ENCODE peak calls at places on chromosomes 16 and 17, in seven cellular contexts. One of them, this sample, is unnamed.

GRCh38 chr17:44829558-44830358 is at the start of gene GJC1:
- DNase-seq in adrenal gland: peak
- DNase-seq in thoracic aorta: no peak
- DNase-seq in Peyer's patch: no peak
- DNase-seq in heart right ventricle: peak
- DNase-seq in fibroblast of lung: no peak
- DNase-seq in psoas muscle: peak
- DNase-seq in this sample: no peak

GRCh38 chr16:81329947-81330346 is 15.2 kb downstream of the GAN start:
- DNase-seq in fibroblast of lung: no peak
- DNase-seq in Peyer's patch: no peak
- DNase-seq in heart right ventricle: no peak
- DNase-seq in adrenal gland: no peak
- DNase-seq in thoracic aorta: no peak
- DNase-seq in psoas muscle: no peak
- DNase-seq in this sample: no peak

GRCh38 chr17:5380491-5381135 is 38.8 kb downstream of the NUP88 start:
- DNase-seq in psoas muscle: no peak
- DNase-seq in fibroblast of lung: peak
- DNase-seq in thoracic aorta: no peak
- DNase-seq in Peyer's patch: no peak
- DNase-seq in heart right ventricle: no peak
- DNase-seq in adrenal gland: peak
- DNase-seq in this sample: no peak

GRCh38 chr16:70380205-70380918 is 33.7 kb downstream of the DDX19A start:
- DNase-seq in Peyer's patch: peak
- DNase-seq in heart right ventricle: peak
- DNase-seq in psoas muscle: peak
- DNase-seq in thoracic aorta: no peak
- DNase-seq in adrenal gland: peak
- DNase-seq in fibroblast of lung: peak
- DNase-seq in this sample: peak

GRCh38 chr17:17890773-17891759 is 54.3 kb upstream of the SREBF1 start:
- DNase-seq in fibroblast of lung: peak
- DNase-seq in psoas muscle: peak
- DNase-seq in adrenal gland: peak
- DNase-seq in Peyer's patch: peak
- DNase-seq in thoracic aorta: no peak
- DNase-seq in heart right ventricle: peak
- DNase-seq in this sample: peak

GRCh38 chr16:54286330-54287017 is at the start of gene IRX3:
- DNase-seq in thoracic aorta: no peak
- DNase-seq in heart right ventricle: peak
- DNase-seq in fibroblast of lung: peak
- DNase-seq in Peyer's patch: no peak
- DNase-seq in adrenal gland: peak
- DNase-seq in psoas muscle: peak
- DNase-seq in this sample: peak

GRCh38 chr16:60989592-60989991 is 1046.6 kb downstream of the CDH8 start:
- DNase-seq in heart right ventricle: no peak
- DNase-seq in adrenal gland: no peak
- DNase-seq in Peyer's patch: no peak
- DNase-seq in thoracic aorta: no peak
- DNase-seq in fibroblast of lung: no peak
- DNase-seq in psoas muscle: no peak
- DNase-seq in this sample: no peak

GRCh38 chr17:41687828-41688640 is 651 bp upstream of the EIF1 start:
- DNase-seq in thoracic aorta: no peak
- DNase-seq in Peyer's patch: peak
- DNase-seq in psoas muscle: peak
- DNase-seq in adrenal gland: peak
- DNase-seq in heart right ventricle: peak
- DNase-seq in fibroblast of lung: no peak
- DNase-seq in this sample: no peak

GRCh38 chr17:66571745-66572144 is 263.2 kb upstream of the CACNG5 start:
- DNase-seq in fibroblast of lung: no peak
- DNase-seq in thoracic aorta: no peak
- DNase-seq in heart right ventricle: no peak
- DNase-seq in adrenal gland: no peak
- DNase-seq in Peyer's patch: no peak
- DNase-seq in psoas muscle: no peak
- DNase-seq in this sample: no peak

GRCh38 chr17:58377661-58378060 is 25.7 kb upstream of the SUPT4H1 start:
- DNase-seq in heart right ventricle: no peak
- DNase-seq in thoracic aorta: no peak
- DNase-seq in psoas muscle: no peak
- DNase-seq in fibroblast of lung: no peak
- DNase-seq in Peyer's patch: no peak
- DNase-seq in adrenal gland: no peak
- DNase-seq in this sample: no peak

GRCh38 chr16:74633686-74634085 is 26.8 kb upstream of the GLG1 start:
- DNase-seq in Peyer's patch: no peak
- DNase-seq in psoas muscle: no peak
- DNase-seq in thoracic aorta: no peak
- DNase-seq in fibroblast of lung: no peak
- DNase-seq in heart right ventricle: no peak
- DNase-seq in adrenal gland: no peak
- DNase-seq in this sample: no peak

GRCh38 chr17:17141279-17141678 is 64.9 kb downstream of the PLD6 start:
- DNase-seq in adrenal gland: peak
- DNase-seq in thoracic aorta: no peak
- DNase-seq in psoas muscle: no peak
- DNase-seq in heart right ventricle: no peak
- DNase-seq in fibroblast of lung: no peak
- DNase-seq in Peyer's patch: no peak
- DNase-seq in this sample: no peak

GRCh38 chr16:75491876-75492275 is 3.4 kb downstream of the CHST6 start:
- DNase-seq in psoas muscle: no peak
- DNase-seq in thoracic aorta: no peak
- DNase-seq in adrenal gland: peak
- DNase-seq in Peyer's patch: no peak
- DNase-seq in heart right ventricle: no peak
- DNase-seq in fibroblast of lung: no peak
- DNase-seq in this sample: no peak

GRCh38 chr16:50744911-50745310 is 3.0 kb downstream of the CYLD start:
- DNase-seq in adrenal gland: no peak
- DNase-seq in psoas muscle: no peak
- DNase-seq in heart right ventricle: no peak
- DNase-seq in Peyer's patch: no peak
- DNase-seq in fibroblast of lung: no peak
- DNase-seq in thoracic aorta: no peak
- DNase-seq in this sample: no peak

GRCh38 chr17:69857412-69857835 is 217.6 kb upstream of the KCNJ16 start:
- DNase-seq in psoas muscle: no peak
- DNase-seq in heart right ventricle: no peak
- DNase-seq in Peyer's patch: no peak
- DNase-seq in fibroblast of lung: peak
- DNase-seq in adrenal gland: no peak
- DNase-seq in thoracic aorta: no peak
- DNase-seq in this sample: peak

GRCh38 chr16:79286646-79287423 is 313.7 kb downstream of the MAF start:
- DNase-seq in psoas muscle: peak
- DNase-seq in thoracic aorta: no peak
- DNase-seq in fibroblast of lung: no peak
- DNase-seq in Peyer's patch: no peak
- DNase-seq in heart right ventricle: peak
- DNase-seq in adrenal gland: peak
- DNase-seq in this sample: no peak

GRCh38 chr16:67206129-67206837 is 7.4 kb downstream of the ELMO3 start:
- DNase-seq in adrenal gland: no peak
- DNase-seq in fibroblast of lung: no peak
- DNase-seq in Peyer's patch: no peak
- DNase-seq in thoracic aorta: no peak
- DNase-seq in heart right ventricle: no peak
- DNase-seq in psoas muscle: no peak
- DNase-seq in this sample: no peak

GRCh38 chr17:9750488-9750887 is 40.9 kb downstream of the DHRS7C start:
- DNase-seq in Peyer's patch: no peak
- DNase-seq in psoas muscle: no peak
- DNase-seq in heart right ventricle: no peak
- DNase-seq in thoracic aorta: no peak
- DNase-seq in adrenal gland: peak
- DNase-seq in fibroblast of lung: no peak
- DNase-seq in this sample: no peak

GRCh38 chr16:87297918-87298631 is 19.1 kb downstream of the C16orf95 start:
- DNase-seq in Peyer's patch: no peak
- DNase-seq in adrenal gland: no peak
- DNase-seq in heart right ventricle: no peak
- DNase-seq in fibroblast of lung: peak
- DNase-seq in psoas muscle: no peak
- DNase-seq in thoracic aorta: no peak
- DNase-seq in this sample: no peak

GRCh38 chr16:3550851-3551847 is 26.1 kb downstream of the NLRC3 start:
- DNase-seq in fibroblast of lung: no peak
- DNase-seq in Peyer's patch: no peak
- DNase-seq in heart right ventricle: no peak
- DNase-seq in adrenal gland: no peak
- DNase-seq in thoracic aorta: no peak
- DNase-seq in psoas muscle: no peak
- DNase-seq in this sample: no peak

DNA sequence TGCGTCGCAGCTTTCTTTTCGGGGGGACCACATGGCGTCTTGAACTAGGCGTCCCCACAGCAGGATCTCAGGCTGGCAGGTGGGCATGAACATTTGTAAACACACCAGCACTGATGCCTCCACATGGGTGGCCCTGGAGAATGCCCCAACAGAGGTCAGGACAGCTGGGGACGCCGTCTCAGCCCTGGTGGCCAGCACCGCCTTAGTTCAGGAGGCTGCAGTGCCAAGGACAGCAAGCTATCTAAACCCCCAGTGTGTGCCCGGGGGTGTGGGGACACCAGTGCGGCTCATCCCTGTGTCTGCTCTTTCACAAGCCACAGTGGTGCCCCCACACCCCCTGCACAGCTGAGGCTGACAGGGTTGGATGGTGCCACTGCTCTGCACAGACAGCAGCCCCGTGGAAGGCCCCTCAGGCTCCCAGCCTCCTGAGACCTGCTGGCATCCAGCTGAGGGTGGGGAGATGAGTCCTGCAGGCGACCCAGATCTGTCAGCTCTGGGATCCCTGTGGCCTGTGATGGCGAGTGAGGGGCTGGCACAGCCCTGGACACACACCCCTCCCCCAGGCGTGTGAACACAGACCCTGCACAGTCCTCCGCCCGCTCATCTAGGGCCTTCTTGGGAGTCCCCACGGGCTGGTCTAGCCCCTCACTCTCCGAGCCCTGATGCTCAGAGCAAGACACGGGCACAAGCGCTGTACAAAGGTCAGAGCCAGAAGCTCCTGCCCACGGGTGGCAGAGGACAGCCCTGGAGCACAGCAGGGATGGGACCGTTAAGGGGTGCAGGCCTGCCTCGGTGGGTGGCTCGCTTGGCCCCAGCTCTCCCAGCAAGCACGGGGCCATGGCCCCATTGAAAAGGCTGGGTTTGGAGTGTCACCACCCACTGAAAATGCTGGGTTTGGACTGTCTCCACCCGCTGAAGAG is 10.7 kb downstream of the FSCN2 start:
- DNase-seq in Peyer's patch: no peak
- DNase-seq in thoracic aorta: no peak
- DNase-seq in fibroblast of lung: no peak
- DNase-seq in heart right ventricle: peak
- DNase-seq in psoas muscle: no peak
- DNase-seq in adrenal gland: no peak
- DNase-seq in this sample: no peak
- H3K4me3 ChIP-seq in Peyer's patch: no peak
- H3K4me3 ChIP-seq in thoracic aorta: no peak
- H3K4me3 ChIP-seq in fibroblast of lung: no peak
- H3K4me3 ChIP-seq in heart right ventricle: no peak
- H3K4me3 ChIP-seq in psoas muscle: no peak
- H3K4me3 ChIP-seq in adrenal gland: no peak
- H3K4me3 ChIP-seq in this sample: no peak

GRCh38 chr16:83937922-83938875 is 14.8 kb upstream of the OSGIN1 start:
- DNase-seq in Peyer's patch: no peak
- DNase-seq in psoas muscle: no peak
- DNase-seq in fibroblast of lung: no peak
- DNase-seq in thoracic aorta: no peak
- DNase-seq in heart right ventricle: no peak
- DNase-seq in adrenal gland: no peak
- DNase-seq in this sample: no peak

GRCh38 chr16:83940630-83941378 is 12.2 kb upstream of the OSGIN1 start:
- DNase-seq in Peyer's patch: no peak
- DNase-seq in fibroblast of lung: no peak
- DNase-seq in adrenal gland: no peak
- DNase-seq in thoracic aorta: no peak
- DNase-seq in heart right ventricle: no peak
- DNase-seq in psoas muscle: no peak
- DNase-seq in this sample: no peak

GRCh38 chr16:83939266-83939856 is 13.7 kb upstream of the OSGIN1 start:
- DNase-seq in fibroblast of lung: no peak
- DNase-seq in Peyer's patch: no peak
- DNase-seq in heart right ventricle: no peak
- DNase-seq in thoracic aorta: no peak
- DNase-seq in adrenal gland: no peak
- DNase-seq in psoas muscle: no peak
- DNase-seq in this sample: no peak

GRCh38 chr16:83942074-83942473 is 11.0 kb upstream of the OSGIN1 start:
- DNase-seq in psoas muscle: no peak
- DNase-seq in heart right ventricle: no peak
- DNase-seq in Peyer's patch: no peak
- DNase-seq in thoracic aorta: no peak
- DNase-seq in fibroblast of lung: no peak
- DNase-seq in adrenal gland: no peak
- DNase-seq in this sample: no peak

DNA sequence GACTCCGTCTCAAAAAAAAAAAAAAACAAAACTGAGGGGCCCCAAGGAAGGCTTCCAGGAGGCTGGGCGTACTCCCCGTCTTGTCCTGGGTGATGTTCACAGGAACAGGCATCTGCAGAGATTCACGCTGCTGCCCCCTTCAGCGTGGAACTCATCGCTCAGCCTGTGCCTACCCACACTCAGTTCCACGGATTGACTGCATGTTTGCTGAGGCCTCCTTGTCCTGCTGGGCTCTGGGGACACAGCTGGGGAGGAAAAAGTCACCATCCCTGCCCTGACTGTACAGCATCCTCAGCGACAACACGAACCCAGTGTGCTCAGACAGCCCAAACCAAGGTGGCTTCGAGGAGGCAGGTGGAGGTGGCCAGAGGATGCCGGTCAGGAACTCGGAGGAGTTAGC is 12.9 kb upstream of the OSGIN1 start:
- DNase-seq in adrenal gland: no peak
- DNase-seq in thoracic aorta: no peak
- DNase-seq in heart right ventricle: no peak
- DNase-seq in Peyer's patch: no peak
- DNase-seq in psoas muscle: no peak
- DNase-seq in fibroblast of lung: no peak
- DNase-seq in this sample: no peak
- TF ChIP-seq CTCF in adrenal gland: no peak
- TF ChIP-seq CTCF in thoracic aorta: no peak
- TF ChIP-seq CTCF in heart right ventricle: no peak
- TF ChIP-seq CTCF in Peyer's patch: no peak
- TF ChIP-seq CTCF in psoas muscle: no peak
- TF ChIP-seq CTCF in fibroblast of lung: no peak
- TF ChIP-seq CTCF in this sample: no peak

GRCh38 chr17:36614081-36614480 is 12.7 kb downstream of the MRM1 start:
- DNase-seq in psoas muscle: no peak
- DNase-seq in fibroblast of lung: no peak
- DNase-seq in thoracic aorta: no peak
- DNase-seq in adrenal gland: no peak
- DNase-seq in heart right ventricle: no peak
- DNase-seq in Peyer's patch: no peak
- DNase-seq in this sample: no peak
- H3K27ac ChIP-seq in psoas muscle: no peak
- H3K27ac ChIP-seq in fibroblast of lung: no peak
- H3K27ac ChIP-seq in thoracic aorta: no peak
- H3K27ac ChIP-seq in adrenal gland: no peak
- H3K27ac ChIP-seq in heart right ventricle: no peak
- H3K27ac ChIP-seq in Peyer's patch: no peak
- H3K27ac ChIP-seq in this sample: no peak

GRCh38 chr17:80264793-80265075 is 4.1 kb downstream of the RNF213 start:
- DNase-seq in fibroblast of lung: no peak
- DNase-seq in thoracic aorta: no peak
- DNase-seq in heart right ventricle: no peak
- DNase-seq in psoas muscle: no peak
- DNase-seq in Peyer's patch: no peak
- DNase-seq in adrenal gland: no peak
- DNase-seq in this sample: no peak
- H3K4me3 ChIP-seq in fibroblast of lung: no peak
- H3K4me3 ChIP-seq in thoracic aorta: peak
- H3K4me3 ChIP-seq in heart right ventricle: peak
- H3K4me3 ChIP-seq in psoas muscle: peak
- H3K4me3 ChIP-seq in Peyer's patch: peak
- H3K4me3 ChIP-seq in adrenal gland: peak
- H3K4me3 ChIP-seq in this sample: no peak